ENCODE peak calls at places on chromosomes 12 and 14, in nine cellular contexts. G, I, M, Q, N, E, X, Y and L are unnamed samples.

GRCh38 chr14:24058260-24058950 is 6.6 kb downstream of the CARMIL3 start:
- DNase-seq in Y (peak; percentile 84), M (peak; percentile 71), E (peak; percentile 73), G (no peak), N (no peak), Q (peak; percentile 86), X (no peak), I (peak; percentile 81), L (peak; percentile 84)

GRCh38 chr12:22481557-22482104 is 62.7 kb downstream of the C2CD5 start:
- DNase-seq in M (no peak), X (no peak), G (no peak), Q (no peak), I (no peak), N (no peak), E (no peak), Y (peak; percentile 12), L (no peak)

GRCh38 chr12:43551971-43552559 is at the start of gene ADAMTS20:
- DNase-seq in I (no peak), G (peak; percentile 66), N (no peak), X (no peak), M (no peak), E (no peak), Y (no peak), Q (no peak), L (no peak)

GRCh38 chr12:92028039-92028709 is 117.5 kb downstream of the BTG1 start:
- DNase-seq in X (no peak), E (no peak), Y (no peak), M (no peak), N (no peak), I (no peak), Q (no peak), G (no peak), L (no peak)

GRCh38 chr14:105937253-105938054 is 411.1 kb downstream of the TMEM121 start:
- DNase-seq in N (no peak), Y (no peak), E (peak; percentile 51), Q (no peak), I (peak; percentile 22), X (peak; percentile 59), M (no peak), G (no peak), L (no peak)

GRCh38 chr12:49055978-49056754 is 4.4 kb downstream of the KMT2D start:
- DNase-seq in Y (peak; percentile 68), E (no peak), X (no peak), G (no peak), N (peak; percentile 35), I (peak; percentile 56), Q (peak; percentile 47), M (no peak), L (peak; percentile 80)

GRCh38 chr14:51938137-51938536 is 51.2 kb upstream of the RTRAF start:
- DNase-seq in G (no peak), Q (no peak), X (no peak), Y (no peak), M (no peak), N (no peak), I (no peak), E (no peak), L (no peak)

GRCh38 chr12:78871566-78871965 is 7.0 kb downstream of the SYT1 start:
- DNase-seq in E (no peak), Q (no peak), M (no peak), Y (no peak), N (no peak), G (no peak), I (no peak), X (no peak), L (no peak)

GRCh38 chr12:65280306-65280705 is 1.8 kb downstream of the MSRB3 start:
- DNase-seq in Y (no peak), X (no peak), Q (no peak), N (no peak), I (no peak), G (no peak), M (no peak), E (no peak), L (no peak)

DNA sequence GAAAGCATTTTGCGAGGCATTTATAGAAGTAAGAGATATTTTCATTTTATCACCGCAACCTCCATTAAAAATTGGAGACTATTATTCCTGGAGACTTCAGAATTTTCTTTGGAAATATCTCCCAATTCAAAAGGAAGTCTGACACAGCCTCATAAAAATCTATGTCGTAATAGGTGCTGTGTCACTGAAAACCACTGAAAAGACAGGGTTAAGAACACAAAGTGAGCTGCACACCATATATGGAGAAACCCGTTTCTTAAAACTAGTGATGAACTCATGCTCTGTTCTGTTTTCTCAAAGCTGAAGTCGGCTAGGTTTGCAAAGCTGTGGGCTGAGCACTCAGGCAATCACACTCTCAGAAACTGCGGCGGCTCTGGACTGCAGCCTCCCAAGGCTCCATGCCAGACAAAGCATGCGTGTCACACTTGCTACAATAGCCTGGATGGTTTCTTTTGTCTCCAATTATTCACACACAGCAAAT is at the start of gene GLIPR1:
- DNase-seq in X (peak; percentile 83), G (peak; percentile 19), Q (peak; percentile 56), M (peak; percentile 78), N (no peak), Y (peak; percentile 68), E (peak; percentile 90), I (peak; percentile 57), L (peak; percentile 20)
- TF ChIP-seq POLR2A in X (no peak), G (peak; percentile 27), Q (peak; percentile 27), M (no peak), N (no peak), Y (peak; percentile 69), E (peak; percentile 67), I (no peak), L (peak; percentile 98)

DNA sequence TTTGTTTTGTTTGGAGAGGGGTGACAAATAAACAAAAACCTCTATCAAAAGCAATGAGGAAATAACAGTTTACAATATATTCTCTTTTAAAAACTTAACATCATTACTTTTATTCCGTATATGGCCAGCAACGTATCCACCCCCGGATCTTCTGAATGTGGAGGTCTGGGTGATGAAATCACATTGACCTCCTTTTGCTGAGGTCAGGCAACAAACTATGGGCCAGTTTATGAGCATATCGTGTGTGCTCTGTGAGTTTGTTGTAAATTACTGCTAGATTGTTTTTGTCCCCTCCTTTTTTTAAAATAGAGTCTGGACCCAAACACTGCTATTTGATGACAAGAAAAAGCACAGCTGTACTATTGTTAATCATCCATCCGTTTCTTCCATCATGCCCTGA is 178.1 kb downstream of the BCAT1 start:
- DNase-seq in E (no peak), N (no peak), M (no peak), Q (no peak), I (no peak), G (no peak), X (no peak), Y (no peak), L (no peak)
- TF ChIP-seq POLR2AphosphoS5 in E (no peak), N (no peak), M (no peak), Q (no peak), I (no peak), G (no peak), X (no peak), Y (no peak), L (no peak)

GRCh38 chr12:94872671-94873367 is 130.7 kb downstream of the NDUFA12 start:
- DNase-seq in M (no peak), I (no peak), E (peak; percentile 76), Y (no peak), X (no peak), G (peak; percentile 82), N (no peak), Q (peak; percentile 40), L (no peak)

GRCh38 chr12:94872007-94872653 is 131.4 kb downstream of the NDUFA12 start:
- DNase-seq in M (no peak), Q (peak; percentile 53), Y (no peak), N (no peak), X (no peak), I (peak; percentile 64), G (no peak), E (no peak), L (no peak)

GRCh38 chr12:94870511-94870910 is 133.0 kb downstream of the NDUFA12 start:
- DNase-seq in Q (no peak), G (no peak), Y (no peak), E (no peak), M (no peak), I (no peak), N (no peak), X (no peak), L (no peak)

GRCh38 chr12:94863286-94863685 is 140.2 kb downstream of the NDUFA12 start:
- DNase-seq in Q (no peak), M (no peak), G (no peak), E (no peak), X (no peak), I (no peak), N (no peak), Y (no peak), L (no peak)

DNA sequence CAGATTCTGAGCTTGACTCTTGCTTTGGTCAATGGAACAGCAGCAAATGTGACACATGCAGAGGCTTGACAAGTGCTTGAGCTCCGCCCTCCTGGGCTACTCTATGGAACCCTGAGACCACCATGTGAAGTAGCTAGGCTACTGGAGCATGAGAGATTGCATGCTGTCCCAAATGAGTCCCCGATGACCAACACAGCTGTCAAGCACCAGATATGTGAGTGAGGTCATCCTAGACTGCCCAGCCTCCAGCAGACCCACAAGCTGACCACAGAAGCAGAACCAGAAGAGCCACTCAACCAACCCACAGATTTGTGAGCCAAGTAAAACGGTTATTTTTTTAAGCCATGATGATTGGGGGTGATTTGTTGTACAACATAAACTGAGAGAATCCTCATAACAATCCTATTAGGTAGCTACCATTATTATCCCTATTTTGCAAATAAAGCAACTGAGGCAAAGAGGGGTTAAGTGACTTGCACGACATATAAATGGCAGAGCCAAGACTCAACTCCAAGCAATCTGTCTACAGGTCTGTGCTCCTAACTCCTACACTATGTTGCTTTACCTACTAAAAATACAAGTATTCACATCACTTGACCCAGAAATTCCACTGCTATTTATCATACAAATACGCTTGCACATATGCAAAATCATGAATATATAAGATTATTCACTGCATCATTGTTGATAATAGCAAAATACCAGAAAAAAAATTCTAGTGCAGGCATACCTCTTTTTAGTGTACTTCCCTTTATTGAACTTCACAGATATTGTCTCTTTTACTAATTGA is 136.2 kb downstream of the NDUFA12 start:
- DNase-seq in G (no peak), E (no peak), Y (no peak), X (no peak), Q (no peak), I (no peak), N (no peak), M (no peak), L (no peak)
- TF ChIP-seq POLR2A in G (no peak), E (no peak), Y (no peak), X (no peak), Q (no peak), I (no peak), N (no peak), M (no peak), L (no peak)

GRCh38 chr12:62601765-62602444 is 135.3 kb downstream of the MON2 start:
- DNase-seq in E (no peak), M (no peak), N (no peak), X (no peak), G (no peak), Q (no peak), Y (no peak), I (no peak), L (no peak)

GRCh38 chr12:62604373-62604772 is 137.7 kb downstream of the MON2 start:
- DNase-seq in E (no peak), I (no peak), M (no peak), X (no peak), Y (no peak), G (no peak), N (no peak), Q (no peak), L (no peak)

GRCh38 chr12:62602445-62603060 is 135.9 kb downstream of the MON2 start:
- DNase-seq in I (peak; percentile 87), Y (peak; percentile 91), M (peak; percentile 88), N (peak; percentile 91), X (peak; percentile 96), G (peak; percentile 97), E (peak; percentile 97), Q (peak; percentile 88), L (peak; percentile 49)

GRCh38 chr12:62603811-62604098 is 137.1 kb downstream of the MON2 start:
- DNase-seq in G (peak; percentile 90), M (no peak), N (no peak), Y (no peak), Q (no peak), X (no peak), E (no peak), I (no peak), L (no peak)

GRCh38 chr12:62603061-62603810 is 136.6 kb downstream of the MON2 start:
- DNase-seq in M (peak; percentile 82), N (peak; percentile 51), E (peak; percentile 97), I (peak; percentile 80), Y (peak; percentile 86), Q (peak; percentile 86), G (peak; percentile 97), X (peak; percentile 89), L (peak; percentile 64)
- TF ChIP-seq POLR2AphosphoS5 in M (peak; percentile 35), N (no peak), E (peak; percentile 88), I (peak; percentile 67), Y (peak; percentile 62), Q (peak; percentile 36), G (peak; percentile 66), X (peak; percentile 56), L (peak; percentile 95)